ENCODE peak calls at places on chromosome 5, in six cellular contexts. F is GM06990, N is GM13977, E is glutamatergic neuron, O is psoas muscle, S is heart right ventricle. Z is an unnamed sample.

GRCh38 chr5:33445808-33446207 is 5.0 kb downstream of the TARS1 start:
- DNase-seq in O (no peak), F (no peak), E (no peak), N (no peak), S (no peak), Z (no peak)

GRCh38 chr5:141597394-141597793 is 21.4 kb downstream of the DIAPH1 start:
- DNase-seq in O (no peak), E (no peak), F (no peak), N (no peak), S (no peak), Z (no peak)

GRCh38 chr5:111859533-111860270 is 102.7 kb upstream of the NREP start:
- DNase-seq in E (no peak), S (peak), F (no peak), N (no peak), O (no peak), Z (no peak)

GRCh38 chr5:156367602-156368001 is 40.6 kb downstream of the SGCD start:
- DNase-seq in O (peak), N (no peak), F (no peak), S (no peak), E (peak), Z (no peak)

GRCh38 chr5:88845081-88845697 is 37.8 kb downstream of the MEF2C start:
- DNase-seq in E (no peak), S (no peak), N (peak), F (peak), O (no peak), Z (peak)

GRCh38 chr5:77777281-77777892 is 1.2 kb upstream of the TBCA start:
- DNase-seq in E (no peak), S (no peak), F (no peak), N (no peak), O (no peak), Z (no peak)

GRCh38 chr5:137831526-137831925 is 36.1 kb upstream of the MYOT start:
- DNase-seq in N (no peak), S (no peak), E (no peak), F (no peak), O (no peak), Z (no peak)

GRCh38 chr5:177354256-177354655 is 2.8 kb upstream of the LMAN2 start:
- DNase-seq in F (no peak), S (no peak), N (no peak), E (no peak), O (no peak), Z (no peak)

GRCh38 chr5:57302164-57302563 is 128.3 kb downstream of the GPBP1 start:
- DNase-seq in F (no peak), S (no peak), O (no peak), N (no peak), E (no peak), Z (no peak)

GRCh38 chr5:50962934-50963646 is 296.7 kb downstream of the PARP8 start:
- DNase-seq in S (peak), O (peak), N (peak), F (peak), E (peak), Z (peak)

GRCh38 chr5:86666981-86667380 is 49.2 kb downstream of the COX7C start:
- DNase-seq in S (no peak), O (no peak), E (no peak), N (no peak), F (no peak), Z (no peak)

GRCh38 chr5:82347213-82347947 is 69.2 kb upstream of the RPS23 start:
- DNase-seq in E (peak), O (peak), S (no peak), N (no peak), F (no peak), Z (no peak)

GRCh38 chr5:172163346-172163745 is 24.7 kb downstream of the STK10 start:
- DNase-seq in S (no peak), O (peak), N (no peak), F (no peak), E (no peak), Z (no peak)

GRCh38 chr5:14105717-14106435 is 37.3 kb upstream of the TRIO start:
- DNase-seq in E (no peak), S (no peak), N (no peak), O (no peak), F (no peak), Z (no peak)

GRCh38 chr5:40429258-40430111 is 250.2 kb upstream of the PTGER4 start:
- DNase-seq in N (no peak), E (no peak), F (no peak), S (peak), O (no peak), Z (no peak)

GRCh38 chr5:38551020-38552017 is 5.1 kb downstream of the LIFR start:
- DNase-seq in O (no peak), F (no peak), E (peak), N (peak), S (no peak), Z (peak)

GRCh38 chr5:59732301-59732700 is 161.2 kb downstream of the PDE4D start:
- DNase-seq in F (no peak), O (no peak), S (no peak), N (no peak), E (no peak), Z (no peak)

GRCh38 chr5:111512026-111512405 is 319 bp downstream of the STARD4 start:
- DNase-seq in N (peak), S (peak), F (no peak), E (no peak), O (no peak), Z (no peak)

GRCh38 chr5:37723147-37723961 is 116.5 kb downstream of the GDNF start:
- DNase-seq in F (no peak), E (peak), S (no peak), N (no peak), O (peak), Z (no peak)

GRCh38 chr5:36373527-36374086 is 71.9 kb upstream of the RANBP3L start:
- DNase-seq in S (peak), N (no peak), O (peak), E (no peak), F (no peak), Z (no peak)

GRCh38 chr5:33091571-33092363 is 349.0 kb upstream of the TARS1 start:
- DNase-seq in N (no peak), F (no peak), E (no peak), O (no peak), S (no peak), Z (no peak)

GRCh38 chr5:135944967-135945560 is 9.7 kb downstream of the LECT2 start:
- DNase-seq in E (peak), O (no peak), N (peak), F (no peak), S (peak), Z (peak)

GRCh38 chr5:9207820-9208418 is 338.0 kb downstream of the SEMA5A start:
- DNase-seq in O (no peak), E (no peak), F (peak), S (no peak), N (peak), Z (peak)

GRCh38 chr5:155276231-155276630 is 262.7 kb downstream of the KIF4B start:
- DNase-seq in S (no peak), E (no peak), O (no peak), N (no peak), F (no peak), Z (no peak)

GRCh38 chr5:61965074-61965473 is 340.9 kb upstream of the KIF2A start:
- DNase-seq in O (no peak), S (no peak), F (no peak), N (no peak), E (no peak), Z (no peak)

GRCh38 chr5:18433336-18433735 is 799.1 kb downstream of the TAF11L14 start:
- DNase-seq in O (no peak), F (no peak), E (no peak), S (no peak), N (no peak), Z (no peak)

GRCh38 chr5:144436007-144436406 is 265.3 kb downstream of the KCTD16 start:
- DNase-seq in S (no peak), E (no peak), N (no peak), O (no peak), F (no peak), Z (no peak)

GRCh38 chr5:32280656-32281081 is 32.1 kb downstream of the MTMR12 start:
- DNase-seq in E (no peak), S (no peak), F (peak), N (peak), O (no peak), Z (peak)

GRCh38 chr5:141883184-141883947 is 5.2 kb upstream of the PCDH1 start:
- DNase-seq in F (no peak), O (peak), S (peak), N (no peak), E (no peak), Z (peak)

GRCh38 chr5:15823413-15823812 is 323.4 kb downstream of the FBXL7 start:
- DNase-seq in F (no peak), E (no peak), O (no peak), S (no peak), N (no peak), Z (no peak)

GRCh38 chr5:98773464-98774191 is at the start of gene RGMB:
- DNase-seq in E (peak), N (peak), S (peak), O (peak), F (peak), Z (peak)

GRCh38 chr5:149448831-149449714 is 70.0 kb upstream of the IL17B start:
- DNase-seq in O (no peak), N (no peak), S (no peak), F (no peak), E (no peak), Z (no peak)
- TF ChIP-seq CTCF in O (peak), N (peak), S (peak), F (peak), E (no peak), Z (peak)

GRCh38 chr5:56269216-56269927 is 36.2 kb upstream of the ANKRD55 start:
- DNase-seq in S (no peak), E (peak), N (peak), F (no peak), O (no peak), Z (peak)
- TF ChIP-seq CTCF in S (peak), E (peak), N (peak), F (peak), O (no peak), Z (peak)

DNA sequence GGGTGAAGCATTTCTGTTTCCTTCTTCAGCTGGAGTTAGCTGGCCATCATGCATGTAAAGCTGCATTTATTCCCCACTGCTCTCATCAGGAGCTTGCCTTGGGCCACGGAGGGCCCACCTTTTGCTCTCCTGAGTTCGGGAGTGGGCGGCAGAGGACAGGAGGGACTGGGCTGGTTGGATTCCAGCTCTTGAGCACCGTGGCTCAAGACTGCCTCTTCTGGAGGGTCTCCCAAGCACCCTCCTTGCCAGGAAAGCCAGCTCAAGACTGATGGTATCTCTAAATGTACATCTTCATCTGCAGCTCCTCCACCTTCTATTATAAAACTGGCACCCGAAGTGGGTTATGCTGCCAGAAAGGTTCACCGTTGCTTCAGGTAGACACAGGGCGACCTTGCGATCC is 399.6 kb upstream of the IRX1 start:
- DNase-seq in E (no peak), N (no peak), F (no peak), O (no peak), S (no peak), Z (no peak)
- TF ChIP-seq CTCF in E (no peak), N (no peak), F (no peak), O (no peak), S (no peak), Z (no peak)

DNA sequence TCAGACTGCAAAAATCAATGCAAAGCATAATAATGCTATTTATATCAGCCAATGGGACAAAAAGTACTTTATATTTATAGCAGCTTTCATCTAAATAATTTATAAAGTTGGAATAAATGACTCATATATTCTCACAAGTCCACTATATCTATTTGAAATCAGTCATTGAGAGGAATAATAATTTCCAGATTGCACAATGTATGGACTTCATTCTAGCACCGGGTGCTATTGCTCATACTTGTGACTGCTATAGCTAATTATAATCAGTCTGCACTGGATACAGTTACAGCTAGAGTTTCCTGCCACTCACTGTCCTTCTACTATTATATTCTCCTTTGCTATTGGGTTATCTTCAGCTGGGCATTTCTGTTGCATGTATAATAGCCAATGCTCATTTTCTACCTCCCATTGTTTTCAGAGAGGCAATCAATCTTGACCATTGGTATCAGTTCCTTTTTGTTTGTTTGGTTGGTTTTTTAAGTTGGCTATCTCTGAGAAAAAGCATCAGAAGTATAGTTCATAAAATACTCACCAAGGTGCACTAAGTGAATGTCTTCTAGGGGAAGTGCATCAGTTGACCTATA is 1.9 kb downstream of the CDH18 start:
- DNase-seq in N (no peak), F (no peak), S (no peak), O (no peak), E (no peak), Z (no peak)
- TF ChIP-seq CTCF in N (no peak), F (no peak), S (no peak), O (no peak), E (no peak), Z (no peak)

DNA sequence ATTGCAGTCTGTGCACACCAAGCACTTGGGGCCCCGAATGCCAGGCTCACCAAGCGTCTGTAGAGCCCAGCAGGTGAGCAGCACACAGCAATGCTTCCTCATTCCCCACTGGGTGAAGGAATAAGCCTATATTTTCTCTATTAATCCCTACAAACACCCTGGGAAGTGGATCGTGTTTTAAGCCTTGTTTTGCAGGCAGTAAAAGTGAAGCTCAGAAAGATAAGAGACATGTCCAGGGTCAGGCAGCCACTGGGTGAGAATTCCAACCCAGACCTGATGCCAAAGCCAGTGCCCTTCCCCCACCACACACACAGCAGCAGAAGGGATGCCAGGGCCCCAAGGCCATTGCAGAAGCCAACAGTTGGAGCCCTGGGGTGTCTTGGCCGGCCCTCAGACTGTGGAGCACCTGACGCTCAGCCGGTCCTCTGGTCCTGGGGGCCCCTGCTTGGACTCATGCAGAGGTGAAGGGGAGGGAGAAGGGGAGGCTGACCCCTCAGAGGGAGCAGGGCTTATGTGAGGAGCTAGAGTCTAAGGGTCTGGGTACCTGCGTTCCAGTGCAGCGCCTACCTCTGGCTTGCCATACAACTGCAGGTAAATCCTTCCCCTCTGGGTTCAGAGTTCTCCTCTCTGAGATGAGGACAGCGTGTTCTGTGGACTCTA is 26.3 kb upstream of the SYNPO start:
- DNase-seq in F (no peak), E (no peak), O (peak), S (no peak), N (no peak), Z (no peak)
- TF ChIP-seq CTCF in F (peak), E (peak), O (peak), S (peak), N (peak), Z (no peak)

GRCh38 chr5:109365653-109366052 is 44.1 kb downstream of the PJA2 start:
- DNase-seq in O (no peak), F (no peak), E (no peak), N (no peak), S (no peak), Z (no peak)

GRCh38 chr5:109364977-109365376 is 44.8 kb downstream of the PJA2 start:
- DNase-seq in E (no peak), N (no peak), S (no peak), O (no peak), F (no peak), Z (no peak)

GRCh38 chr5:109374625-109375024 is 35.1 kb downstream of the PJA2 start:
- DNase-seq in O (no peak), F (no peak), E (no peak), S (no peak), N (no peak), Z (no peak)

GRCh38 chr5:109373932-109374331 is 35.8 kb downstream of the PJA2 start:
- DNase-seq in E (no peak), S (no peak), F (no peak), O (no peak), N (no peak), Z (no peak)

DNA sequence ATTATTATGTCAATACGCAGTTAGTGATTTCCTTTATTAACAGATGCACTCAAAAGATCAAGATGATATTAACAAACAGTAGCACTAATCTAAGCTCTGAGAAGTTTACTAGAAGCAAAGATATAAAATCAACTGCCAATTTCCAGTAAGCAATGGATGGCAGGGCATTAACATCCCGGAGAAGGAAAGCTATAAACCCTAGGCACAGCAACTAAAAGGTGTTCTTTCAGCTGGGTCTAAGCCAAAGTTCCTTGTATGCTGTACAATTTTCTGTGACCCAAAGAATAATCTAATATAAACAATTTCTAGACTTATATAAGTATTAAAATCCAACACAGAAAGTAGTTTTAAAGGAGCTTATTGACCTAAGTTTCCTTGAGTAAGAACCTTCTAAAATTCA is 39.4 kb downstream of the PJA2 start:
- DNase-seq in N (no peak), O (no peak), S (no peak), F (no peak), E (no peak), Z (no peak)
- TF ChIP-seq CTCF in N (no peak), O (no peak), S (no peak), F (no peak), E (no peak), Z (no peak)

GRCh38 chr5:21654-22233 is 70.2 kb upstream of the PLEKHG4B start:
- DNase-seq in E (no peak), O (no peak), S (no peak), F (no peak), N (no peak), Z (no peak)
- TF ChIP-seq CTCF in E (peak), O (no peak), S (peak), F (peak), N (no peak), Z (no peak)

DNA sequence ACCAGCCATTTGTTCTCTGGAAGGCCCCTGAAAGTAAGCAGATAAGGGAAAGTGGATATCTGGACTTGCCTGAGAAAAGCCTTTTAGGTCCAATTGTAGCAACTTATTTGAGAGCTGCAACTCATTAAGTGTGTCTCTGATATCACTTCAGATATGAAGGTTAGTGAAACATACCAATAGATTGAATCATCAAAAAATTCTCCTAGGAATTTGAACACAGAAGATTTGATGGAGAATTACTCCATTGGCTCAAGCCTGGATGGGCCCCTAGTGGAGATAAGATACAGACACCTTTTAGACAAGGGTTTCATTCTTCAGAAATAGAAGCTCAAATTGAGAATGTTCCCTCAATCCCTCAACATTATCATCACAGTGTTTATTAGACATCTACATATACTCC is 356.7 kb downstream of the NDUFS4 start:
- DNase-seq in O (no peak), N (no peak), F (no peak), S (no peak), E (no peak), Z (no peak)
- TF ChIP-seq CTCF in O (no peak), N (no peak), F (peak), S (no peak), E (peak), Z (no peak)

GRCh38 chr5:73363911-73364730 is 84.5 kb downstream of the FOXD1 start:
- DNase-seq in E (no peak), N (no peak), O (no peak), F (no peak), S (no peak), Z (no peak)
- TF ChIP-seq CTCF in E (no peak), N (no peak), O (no peak), F (no peak), S (no peak), Z (no peak)

GRCh38 chr5:11050596-11051304 is 289.7 kb upstream of the DAP start:
- DNase-seq in E (no peak), F (no peak), N (no peak), O (no peak), S (no peak), Z (no peak)

GRCh38 chr5:11047051-11047450 is 286.0 kb upstream of the DAP start:
- DNase-seq in F (no peak), S (no peak), N (no peak), O (no peak), E (no peak), Z (no peak)

GRCh38 chr5:11046160-11046559 is 285.1 kb upstream of the DAP start:
- DNase-seq in E (no peak), N (no peak), S (no peak), F (no peak), O (no peak), Z (no peak)

GRCh38 chr5:11047625-11048024 is 286.6 kb upstream of the DAP start:
- DNase-seq in N (no peak), E (no peak), O (no peak), F (no peak), S (no peak), Z (no peak)

GRCh38 chr5:11048760-11049159 is 287.7 kb upstream of the DAP start:
- DNase-seq in S (no peak), F (no peak), E (no peak), N (no peak), O (no peak), Z (no peak)
- TF ChIP-seq CTCF in S (no peak), F (peak), E (no peak), N (peak), O (no peak), Z (peak)